ENCODE peak calls at places on chromosomes 7 and 10, in four cellular contexts. C is GM03348; V is activated CD4-positive, alpha-beta T cell treated with anti-CD3 and anti-CD28 coated beads, Interleukin-2, amount 10 ng/mL, durations not matched to agents 7 days and 5 days; M is T-helper 9 cell. D is an unnamed sample.

GRCh38 chr10:103843854-103844567 is 11.4 kb downstream of the SH3PXD2A start:
- DNase-seq in C (peak), M (no peak), V (no peak), D (no peak)

GRCh38 chr7:115678049-115678982 is 352.2 kb downstream of the TFEC start:
- DNase-seq in M (no peak), V (no peak), C (peak), D (no peak)

GRCh38 chr7:20268832-20269231 is 51.6 kb upstream of the MACC1 start:
- DNase-seq in M (no peak), C (no peak), V (no peak), D (no peak)

GRCh38 chr7:84700563-84701370 is 486.1 kb downstream of the SEMA3D start:
- DNase-seq in M (no peak), V (no peak), C (no peak), D (no peak)

GRCh38 chr7:18808026-18808425 is 309.4 kb downstream of the TWIST1 start:
- DNase-seq in M (no peak), C (no peak), V (no peak), D (no peak)

GRCh38 chr10:93065675-93066543 is 5.3 kb downstream of the CYP26C1 start:
- DNase-seq in C (no peak), V (no peak), M (no peak), D (peak)

GRCh38 chr7:24981544-24981951 is 1.6 kb upstream of the OSBPL3 start:
- DNase-seq in M (peak), V (peak), C (peak), D (peak)

GRCh38 chr7:49644402-49645166 is 128.9 kb upstream of the VWC2 start:
- DNase-seq in V (no peak), M (no peak), C (no peak), D (no peak)

GRCh38 chr7:91292506-91292905 is 28.3 kb downstream of the FZD1 start:
- DNase-seq in M (no peak), V (no peak), C (no peak), D (no peak)

GRCh38 chr7:116717137-116717536 is 45.1 kb downstream of the MET start:
- DNase-seq in V (no peak), C (no peak), M (no peak), D (no peak)

GRCh38 chr10:73889014-73889413 is 14.7 kb upstream of the CAMK2G start:
- DNase-seq in V (no peak), M (no peak), C (peak), D (no peak)

GRCh38 chr7:108079291-108080057 is 50.7 kb downstream of the LAMB4 start:
- DNase-seq in C (peak), M (no peak), V (no peak), D (no peak)

GRCh38 chr10:123538401-123539320 is 127.5 kb upstream of the GPR26 start:
- DNase-seq in V (no peak), C (no peak), M (no peak), D (no peak)

GRCh38 chr10:55233090-55233489 is 432.1 kb upstream of the PCDH15 start:
- DNase-seq in C (no peak), V (no peak), M (no peak), D (no peak)

GRCh38 chr7:155392726-155393570 is 65.0 kb upstream of the EN2 start:
- DNase-seq in C (no peak), V (no peak), M (no peak), D (no peak)

GRCh38 chr10:95450188-95450587 is 111.0 kb downstream of the SORBS1 start:
- DNase-seq in M (no peak), C (no peak), V (no peak), D (no peak)

GRCh38 chr7:2066251-2066919 is 166.4 kb downstream of the MAD1L1 start:
- DNase-seq in M (peak), C (no peak), V (peak), D (no peak)

GRCh38 chr7:18565337-18565736 is 69.8 kb downstream of the HDAC9 start:
- DNase-seq in C (no peak), M (no peak), V (no peak), D (no peak)

GRCh38 chr7:103524042-103524907 is 78.3 kb upstream of the SLC26A5 start:
- DNase-seq in M (no peak), V (no peak), C (peak), D (peak)

GRCh38 chr10:133225707-133226191 is 4.3 kb upstream of the UTF1 start:
- DNase-seq in C (no peak), M (no peak), V (peak), D (no peak)

GRCh38 chr10:79209340-79209739 is 137.9 kb upstream of the PPIF start:
- DNase-seq in C (no peak), V (no peak), M (no peak), D (no peak)

GRCh38 chr10:25575343-25575742 is 358.7 kb upstream of the MYO3A start:
- DNase-seq in C (no peak), M (no peak), V (no peak), D (no peak)

GRCh38 chr7:55127622-55128081 is 108.8 kb downstream of the EGFR start:
- DNase-seq in M (no peak), V (no peak), C (no peak), D (no peak)

GRCh38 chr10:96863922-96864543 is 31.9 kb downstream of the LCOR start:
- DNase-seq in M (no peak), V (no peak), C (peak), D (peak)

GRCh38 chr10:73860050-73860491 is 14.3 kb downstream of the CAMK2G start:
- DNase-seq in C (no peak), M (no peak), V (no peak), D (no peak)

GRCh38 chr7:32191296-32191695 is 121.1 kb upstream of the PDE1C start:
- DNase-seq in V (no peak), M (no peak), C (no peak), D (no peak)

GRCh38 chr10:79927111-79927828 is 21.6 kb downstream of the SFTPD start:
- DNase-seq in C (no peak), V (no peak), M (no peak), D (no peak)

GRCh38 chr7:5750026-5750425 is 31.4 kb downstream of the RNF216 start:
- DNase-seq in M (no peak), C (peak), V (no peak), D (no peak)

GRCh38 chr7:101486056-101486763 is 123.5 kb downstream of the COL26A1 start:
- DNase-seq in C (peak), V (no peak), M (no peak), D (no peak)

GRCh38 chr7:134307320-134307719 is 9.4 kb downstream of the SLC35B4 start:
- DNase-seq in M (no peak), V (no peak), C (peak), D (no peak)

GRCh38 chr7:157553256-157553655 is 216.5 kb downstream of the DNAJB6 start:
- DNase-seq in V (no peak), C (no peak), M (no peak), D (no peak)

GRCh38 chr7:104552102-104552501 is 223.7 kb downstream of the LHFPL3 start:
- DNase-seq in C (peak), M (no peak), V (peak), D (peak)

D was measured in erythroblast.